ENCODE peak calls at places on chromosomes 11 and 22, in nine cellular contexts. D, M, Y, Z, J, X, B, W and O are unnamed samples.

GRCh38 chr11:28697920-28698827 is 590.0 kb downstream of the METTL15 start:
- DNase-seq in D (no peak), B (peak), W (peak), J (peak), X (no peak), M (peak), Z (peak), Y (peak), O (peak)

GRCh38 chr11:15536438-15536837 is 421.7 kb downstream of the INSC start:
- DNase-seq in B (no peak), M (no peak), W (no peak), J (no peak), X (no peak), Z (no peak), Y (no peak), D (no peak), O (no peak)

GRCh38 chr11:122038543-122038942 is 77.5 kb downstream of the BLID start:
- DNase-seq in Y (no peak), X (no peak), W (peak), B (peak), Z (no peak), J (no peak), D (no peak), M (no peak), O (no peak)

GRCh38 chr22:49372530-49373288 is 455.0 kb downstream of the BRD1 start:
- DNase-seq in Y (no peak), J (no peak), B (no peak), M (peak), W (no peak), X (peak), D (no peak), Z (peak), O (no peak)

GRCh38 chr11:79592441-79593223 is 151.8 kb upstream of the TENM4 start:
- DNase-seq in B (no peak), J (no peak), Y (no peak), X (no peak), D (no peak), M (no peak), W (no peak), Z (no peak), O (no peak)

GRCh38 chr11:9280655-9281301 is 15.6 kb upstream of the DENND5A start:
- DNase-seq in Y (peak), Z (peak), D (no peak), W (peak), J (no peak), X (no peak), B (peak), M (peak), O (peak)

GRCh38 chr11:65634140-65634436 is 3.8 kb upstream of the SIPA1 start:
- DNase-seq in B (no peak), W (no peak), D (no peak), J (no peak), Z (no peak), M (no peak), X (no peak), Y (no peak), O (no peak)

GRCh38 chr22:47022075-47022473 is 259.6 kb downstream of the TBC1D22A start:
- DNase-seq in Z (peak), X (no peak), B (peak), W (no peak), M (no peak), D (peak), Y (no peak), J (no peak), O (no peak)

GRCh38 chr11:44607987-44608386 is 42.5 kb downstream of the CD82 start:
- DNase-seq in Z (no peak), B (peak), D (no peak), Y (no peak), W (peak), J (no peak), X (no peak), M (no peak), O (peak)

GRCh38 chr11:59426361-59427067 is at the start of gene OR5A2:
- DNase-seq in M (no peak), B (no peak), J (no peak), X (no peak), D (no peak), W (no peak), Z (no peak), Y (no peak), O (no peak)

DNA sequence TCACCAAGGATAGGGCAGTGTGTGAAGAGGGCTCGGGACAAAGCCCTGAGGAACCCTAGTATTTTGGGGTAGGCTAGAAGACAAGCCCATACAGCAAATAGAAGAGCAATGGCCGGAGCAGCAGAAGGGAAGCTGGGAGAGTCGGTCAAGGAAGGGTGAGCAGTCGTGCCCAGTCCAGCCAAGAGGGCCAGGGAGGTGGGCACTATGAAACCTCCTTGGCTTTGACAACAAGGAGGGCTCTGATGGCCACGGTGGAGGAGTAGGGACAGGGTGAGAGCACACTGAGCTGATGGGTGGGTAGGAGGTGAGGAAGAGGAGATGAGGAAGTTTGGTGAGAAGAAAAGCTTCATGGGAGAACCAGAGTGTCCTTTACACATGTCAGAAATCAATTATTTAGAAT is 2.2 kb upstream of the YWHAH start:
- DNase-seq in X (no peak), D (no peak), Y (no peak), Z (no peak), W (no peak), J (no peak), B (no peak), M (no peak), O (no peak)
- TF ChIP-seq CTCF in X (no peak), D (no peak), Y (no peak), Z (no peak), W (no peak), J (no peak), B (no peak), M (no peak), O (no peak)

DNA sequence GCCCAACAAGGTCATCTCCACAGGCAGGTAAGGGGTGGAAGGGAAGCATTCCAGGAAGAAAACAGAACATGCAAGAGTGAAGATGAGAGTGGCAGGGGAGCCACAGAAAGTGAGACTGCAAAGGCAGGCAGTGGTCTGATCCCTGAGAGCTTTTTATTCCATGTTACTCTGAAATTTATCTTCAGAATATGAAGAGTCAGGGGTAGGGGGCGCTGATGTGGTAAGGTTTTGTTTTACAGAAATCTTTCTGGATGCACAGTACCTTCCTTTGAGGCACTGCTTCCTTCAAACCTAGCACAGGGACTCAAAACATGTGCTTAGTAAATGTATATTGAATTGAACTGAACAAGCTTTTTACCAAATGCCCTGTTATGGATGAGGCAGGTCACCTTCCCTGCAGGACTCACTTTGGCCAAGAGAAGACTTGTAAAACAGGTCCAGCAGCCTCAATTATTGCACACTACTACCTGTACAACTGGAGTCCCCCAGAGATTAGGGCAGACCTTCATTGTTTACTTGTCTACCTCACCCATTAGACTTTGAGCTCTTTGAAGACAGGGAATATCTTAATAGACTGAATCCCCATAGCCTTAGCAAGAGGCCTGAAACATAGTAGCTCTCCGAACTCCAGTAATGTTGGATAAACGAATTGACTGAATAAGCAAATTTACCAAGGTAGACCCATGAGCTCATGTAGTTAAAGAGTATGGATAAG is 2.2 kb downstream of the PAK1 start:
- DNase-seq in W (peak), M (peak), Z (peak), X (no peak), D (no peak), B (no peak), J (no peak), Y (no peak), O (no peak)
- TF ChIP-seq CTCF in W (no peak), M (no peak), Z (no peak), X (peak), D (no peak), B (peak), J (peak), Y (peak), O (no peak)

GRCh38 chr22:30602049-30602448 is 4.9 kb upstream of the TCN2 start:
- DNase-seq in B (peak), D (no peak), Y (no peak), Z (no peak), M (peak), J (no peak), W (peak), X (no peak), O (peak)
- TF ChIP-seq CTCF in B (peak), D (no peak), Y (peak), Z (no peak), M (no peak), J (no peak), W (peak), X (peak), O (peak)

DNA sequence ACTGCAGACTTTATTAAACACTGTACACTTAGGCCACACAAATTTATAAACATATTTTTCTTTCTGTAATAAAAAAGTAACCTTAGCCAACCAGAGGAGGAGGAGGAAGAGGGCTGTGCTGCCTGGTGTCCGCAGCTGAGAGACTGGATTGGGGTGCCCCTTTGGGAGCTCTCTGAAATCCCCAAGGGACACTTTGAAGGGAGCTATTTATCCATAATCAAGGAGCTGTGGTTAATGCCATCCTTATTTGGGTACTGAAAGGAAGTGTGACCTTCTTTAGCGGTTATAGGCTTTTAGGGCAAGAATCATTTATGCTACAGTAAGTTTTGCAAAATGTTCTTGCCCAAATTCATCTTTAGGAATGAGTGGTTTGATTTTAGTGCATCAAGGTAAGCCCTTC is 125.8 kb downstream of the RASSF10 start:
- DNase-seq in B (no peak), X (no peak), J (no peak), Z (no peak), W (no peak), Y (no peak), M (no peak), D (no peak), O (no peak)
- TF ChIP-seq CTCF in B (no peak), X (no peak), J (no peak), Z (no peak), W (no peak), Y (no peak), M (no peak), D (no peak), O (no peak)

GRCh38 chr22:50696251-50696798 is 23.7 kb downstream of the SHANK3 start:
- DNase-seq in Y (no peak), W (no peak), M (no peak), Z (no peak), J (peak), B (no peak), D (peak), X (no peak), O (no peak)

GRCh38 chr22:50698546-50698945 is 25.9 kb downstream of the SHANK3 start:
- DNase-seq in Z (no peak), J (peak), M (no peak), D (peak), X (no peak), B (no peak), W (no peak), Y (no peak), O (no peak)

GRCh38 chr22:50697667-50698506 is 25.3 kb downstream of the SHANK3 start:
- DNase-seq in D (peak), X (no peak), W (no peak), Y (no peak), Z (no peak), J (peak), B (no peak), M (no peak), O (no peak)

GRCh38 chr22:50695421-50696250 is 23.0 kb downstream of the SHANK3 start:
- DNase-seq in Y (no peak), W (no peak), J (peak), X (no peak), B (no peak), D (peak), M (no peak), Z (no peak), O (peak)

GRCh38 chr22:50696799-50697561 is 24.4 kb downstream of the SHANK3 start:
- DNase-seq in M (no peak), Y (no peak), Z (no peak), W (peak), B (no peak), J (peak), D (peak), X (no peak), O (no peak)
- TF ChIP-seq CTCF in M (no peak), Y (no peak), Z (no peak), W (peak), B (peak), J (peak), D (peak), X (peak), O (peak)

GRCh38 chr11:124195419-124195734 is 12.2 kb downstream of the OR10D3 start:
- DNase-seq in D (no peak), J (no peak), B (no peak), X (no peak), Y (no peak), Z (no peak), M (no peak), W (no peak), O (no peak)
- TF ChIP-seq CTCF in D (no peak), J (no peak), B (no peak), X (no peak), Y (no peak), Z (no peak), M (no peak), W (no peak), O (no peak)